ENCODE peak calls at places on chromosomes 4 and X, in six cellular contexts. U is HFFc6, V is Right ventricle myocardium superior, K is KBM-7, Z is posterior cingulate gyrus, F is naive B cell. Q is an unnamed sample.

GRCh38 chr4:20305976-20306375 is 54.3 kb downstream of the SLIT2 start:
- DNase-seq in F (no peak), K (peak), V (no peak), Z (no peak), U (no peak), Q (peak)

GRCh38 chr4:81627617-81628016 is 155.9 kb upstream of the RASGEF1B start:
- DNase-seq in K (no peak), V (no peak), F (no peak), Z (no peak), U (no peak), Q (peak)

GRCh38 chrX:133645977-133646750 is 230.9 kb upstream of the GPC4 start:
- DNase-seq in U (no peak), K (no peak), V (no peak), F (no peak), Z (no peak), Q (no peak)

GRCh38 chrX:38192007-38192625 is 28.6 kb downstream of the SRPX start:
- DNase-seq in Z (no peak), U (peak), V (no peak), F (peak), K (peak), Q (peak)

GRCh38 chrX:20263474-20263873 is 3.2 kb downstream of the RPS6KA3 start:
- DNase-seq in Z (no peak), V (no peak), K (peak), U (peak), F (peak), Q (no peak)

GRCh38 chr4:152327606-152328453 is 208.1 kb downstream of the FBXW7 start:
- DNase-seq in U (no peak), K (no peak), Z (no peak), V (no peak), F (no peak), Q (no peak)

GRCh38 chr4:17695341-17695740 is 80.9 kb downstream of the MED28 start:
- DNase-seq in V (no peak), U (no peak), K (no peak), Z (no peak), F (no peak), Q (no peak)

GRCh38 chr4:14022428-14022827 is 394.9 kb upstream of the BOD1L1 start:
- DNase-seq in F (no peak), Z (no peak), K (no peak), V (no peak), U (peak), Q (no peak)

Q was measured in left kidney.